ENCODE peak calls at places on chromosome 10, in six cellular contexts. E, T, C, P, B and J are unnamed samples.

GRCh38 chr10:89134963-89135362 is 72.2 kb downstream of the CH25H start:
- DNase-seq in E (no peak), P (no peak), B (no peak), C (no peak), T (no peak), J (no peak)

GRCh38 chr10:124035928-124036558 is 57.4 kb downstream of the CHST15 start:
- DNase-seq in T (peak), E (peak), B (peak), P (peak), C (no peak), J (no peak)

GRCh38 chr10:15227611-15228372 is 59.3 kb upstream of the NMT2 start:
- DNase-seq in T (no peak), C (no peak), E (no peak), B (peak), P (no peak), J (peak)

GRCh38 chr10:98258683-98259454 is 9.1 kb downstream of the LOXL4 start:
- DNase-seq in T (no peak), C (no peak), B (no peak), P (peak), E (no peak), J (no peak)

GRCh38 chr10:15844517-15844916 is 15.8 kb downstream of the MINDY3 start:
- DNase-seq in E (no peak), T (no peak), C (no peak), P (no peak), B (no peak), J (no peak)

GRCh38 chr10:12749760-12750478 is 251.6 kb downstream of the CCDC3 start:
- DNase-seq in C (no peak), T (no peak), B (no peak), P (no peak), E (no peak), J (no peak)

GRCh38 chr10:124699471-124700292 is 44.5 kb downstream of the FAM53B start:
- DNase-seq in T (no peak), E (no peak), C (no peak), B (no peak), P (no peak), J (no peak)

GRCh38 chr10:12844796-12845524 is 156.6 kb downstream of the CCDC3 start:
- DNase-seq in P (no peak), E (no peak), C (no peak), B (peak), T (no peak), J (peak)

GRCh38 chr10:110005716-110006115 is 2.1 kb upstream of the ADD3 start:
- DNase-seq in E (no peak), B (peak), T (no peak), C (peak), P (no peak), J (peak)

GRCh38 chr10:84026821-84027257 is 112.5 kb upstream of the GHITM start:
- DNase-seq in C (peak), P (peak), E (peak), B (peak), T (no peak), J (peak)

GRCh38 chr10:31578181-31578852 is 259.3 kb downstream of the ZEB1 start:
- DNase-seq in T (no peak), E (no peak), C (no peak), B (no peak), P (no peak), J (no peak)

GRCh38 chr10:75972494-75973276 is 541.3 kb downstream of the LRMDA start:
- DNase-seq in B (peak), T (no peak), E (no peak), C (no peak), P (no peak), J (peak)

GRCh38 chr10:82529064-82529463 is 654.1 kb downstream of the NRG3 start:
- DNase-seq in T (no peak), C (no peak), E (no peak), P (no peak), B (no peak), J (no peak)

GRCh38 chr10:4337581-4337980 is 488.4 kb upstream of the AKR1E2 start:
- DNase-seq in B (no peak), E (no peak), P (no peak), T (no peak), C (no peak), J (no peak)

GRCh38 chr10:115774721-115775120 is 498.3 kb downstream of the GFRA1 start:
- DNase-seq in B (no peak), C (no peak), T (no peak), P (no peak), E (no peak), J (no peak)

GRCh38 chr10:31754803-31755624 is 173.6 kb downstream of the ARHGAP12 start:
- DNase-seq in T (no peak), C (peak), P (no peak), E (no peak), B (peak), J (peak)

GRCh38 chr10:3946234-3947229 is 161.5 kb upstream of the KLF6 start:
- DNase-seq in B (no peak), P (no peak), T (no peak), C (no peak), E (no peak), J (no peak)

GRCh38 chr10:3790272-3790671 is 5.3 kb upstream of the KLF6 start:
- DNase-seq in E (no peak), P (no peak), T (no peak), C (no peak), B (no peak), J (no peak)

GRCh38 chr10:63702107-63702506 is 180.9 kb downstream of the REEP3 start:
- DNase-seq in B (no peak), P (no peak), E (no peak), C (no peak), T (no peak), J (no peak)

DNA sequence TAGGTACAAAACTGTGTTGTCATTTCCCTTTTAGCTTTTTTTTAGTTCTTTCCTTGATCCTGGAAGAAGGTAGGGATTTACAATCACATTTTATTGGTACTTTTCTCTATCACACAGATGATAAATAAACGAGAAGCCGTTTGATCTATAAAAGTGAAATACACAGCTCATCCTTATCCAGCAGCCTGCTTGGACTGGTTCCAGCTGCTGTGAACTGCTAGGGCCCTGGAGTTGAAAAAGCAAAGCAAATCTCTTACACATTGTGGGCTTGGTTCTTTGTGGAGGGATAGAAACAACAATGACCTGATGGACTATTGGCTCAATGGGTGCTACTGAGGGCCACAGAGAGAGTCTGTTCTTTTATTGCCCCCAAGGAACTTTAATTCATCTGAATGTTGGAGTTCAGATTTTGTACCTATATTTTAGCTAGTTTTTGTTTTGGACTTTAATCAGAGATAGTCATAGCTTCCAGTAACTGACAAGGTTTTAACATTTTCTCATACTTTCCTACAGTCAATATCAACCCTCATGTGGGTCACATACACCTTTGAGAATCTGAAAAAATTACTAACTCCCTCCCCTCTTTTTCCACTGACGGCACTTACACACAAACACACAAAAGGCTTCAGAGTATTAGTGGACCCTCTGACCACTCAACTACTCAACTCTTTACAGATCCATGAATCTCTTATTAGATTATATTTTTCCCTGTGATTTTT is 91.6 kb upstream of the CCDC6 start:
- DNase-seq in B (peak), P (no peak), C (no peak), E (no peak), T (no peak), J (no peak)
- TF ChIP-seq CTCF in B (no peak), P (no peak), C (no peak), E (no peak), T (no peak), J (no peak)

DNA sequence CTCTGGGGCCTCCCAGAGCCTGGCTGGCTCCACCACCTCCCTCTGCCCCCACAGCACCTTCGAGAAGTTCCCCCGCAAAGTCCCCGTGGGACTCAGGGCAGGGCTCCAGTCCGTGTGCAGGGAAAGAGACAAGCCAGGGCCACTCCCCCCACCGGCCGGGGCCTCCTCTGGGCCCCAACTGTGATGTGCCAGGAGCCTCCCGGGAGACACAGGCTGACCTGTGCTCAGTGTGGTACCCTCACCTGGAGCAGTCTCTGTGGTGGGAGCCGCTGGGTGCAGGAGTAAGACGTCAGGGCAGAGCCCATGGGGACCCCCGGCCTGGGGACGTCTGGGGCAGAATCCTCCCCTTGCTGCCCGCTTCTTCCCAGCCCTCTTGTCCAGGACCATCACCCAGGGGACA is 1.5 kb upstream of the ADGRA1 start:
- DNase-seq in E (no peak), B (no peak), T (no peak), C (no peak), P (no peak), J (no peak)
- TF ChIP-seq CTCF in E (no peak), B (no peak), T (no peak), C (no peak), P (no peak), J (no peak)

DNA sequence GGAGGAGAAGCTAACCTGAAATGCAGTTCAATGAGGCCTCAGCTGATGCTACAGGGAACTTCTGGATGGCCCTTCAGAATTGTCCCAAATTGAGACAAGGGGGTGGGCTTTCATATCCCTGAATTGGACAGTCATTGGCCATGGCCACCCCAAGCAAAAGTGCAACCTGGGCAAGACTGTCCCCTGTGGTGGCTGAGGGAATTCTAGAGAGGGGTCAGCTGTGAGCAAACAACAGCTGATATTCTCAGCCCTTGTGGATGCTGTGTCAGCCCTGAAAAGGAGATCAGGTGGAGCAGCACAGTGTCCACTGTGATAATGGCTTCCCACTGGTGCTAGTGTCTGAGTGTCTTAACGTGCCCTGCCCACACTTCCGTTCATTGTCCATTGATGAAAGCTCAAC is 76.6 kb downstream of the SLC16A9 start:
- DNase-seq in P (no peak), E (no peak), T (no peak), B (no peak), C (no peak), J (no peak)
- TF ChIP-seq CTCF in P (no peak), E (peak), T (no peak), B (peak), C (peak), J (no peak)

DNA sequence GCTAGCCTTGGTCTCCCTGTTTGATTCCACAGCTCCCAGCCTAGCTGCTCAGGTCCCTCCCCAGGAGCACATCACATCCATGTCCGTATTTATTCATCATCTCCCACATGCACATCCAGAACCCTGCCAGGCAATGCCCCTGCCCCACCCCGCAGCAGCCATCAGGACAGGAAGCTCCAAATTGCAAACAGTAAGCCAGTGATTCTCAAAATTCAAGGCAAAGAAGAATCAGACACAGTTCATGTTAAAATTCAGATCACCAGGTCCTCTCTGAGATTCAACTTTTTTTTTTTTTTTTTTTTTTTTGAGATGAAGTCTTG is 17.7 kb downstream of the LRRC20 start:
- DNase-seq in B (no peak), C (no peak), E (no peak), P (no peak), T (no peak), J (no peak)
- TF ChIP-seq CTCF in B (no peak), C (no peak), E (no peak), P (no peak), T (peak), J (no peak)

DNA sequence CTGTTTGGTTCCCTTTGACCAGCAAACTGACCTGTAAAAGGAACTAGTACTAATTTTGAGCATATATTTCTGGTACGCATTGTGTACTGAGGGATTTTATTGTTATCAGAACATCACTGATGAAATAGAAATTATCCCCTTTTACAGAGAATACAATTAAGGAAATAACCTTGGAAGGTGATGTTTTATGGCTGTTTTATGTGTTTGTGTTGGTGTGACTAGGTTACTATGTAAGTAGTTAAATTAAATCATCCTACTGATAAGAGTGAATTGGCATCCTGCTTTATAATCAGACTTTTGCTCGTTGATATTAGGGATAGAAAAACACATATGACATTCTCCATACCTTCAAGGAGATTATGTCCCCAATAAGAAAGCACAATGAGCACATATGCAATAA is 596.6 kb downstream of the SORCS3 start:
- DNase-seq in T (no peak), E (no peak), C (no peak), P (no peak), B (no peak), J (no peak)
- TF ChIP-seq CTCF in T (no peak), E (no peak), C (no peak), P (no peak), B (no peak), J (no peak)

GRCh38 chr10:62451606-62451965 is 77.4 kb downstream of the ZNF365 start:
- DNase-seq in P (no peak), C (no peak), B (no peak), E (no peak), T (no peak), J (peak)

GRCh38 chr10:62456611-62457101 is 82.5 kb downstream of the ZNF365 start:
- DNase-seq in B (no peak), C (no peak), T (no peak), E (no peak), P (peak), J (peak)

GRCh38 chr10:62454696-62455451 is 80.7 kb downstream of the ZNF365 start:
- DNase-seq in E (no peak), P (no peak), B (peak), T (no peak), C (no peak), J (peak)

GRCh38 chr10:62450905-62451605 is 76.9 kb downstream of the ZNF365 start:
- DNase-seq in B (no peak), T (no peak), P (no peak), C (no peak), E (no peak), J (no peak)

DNA sequence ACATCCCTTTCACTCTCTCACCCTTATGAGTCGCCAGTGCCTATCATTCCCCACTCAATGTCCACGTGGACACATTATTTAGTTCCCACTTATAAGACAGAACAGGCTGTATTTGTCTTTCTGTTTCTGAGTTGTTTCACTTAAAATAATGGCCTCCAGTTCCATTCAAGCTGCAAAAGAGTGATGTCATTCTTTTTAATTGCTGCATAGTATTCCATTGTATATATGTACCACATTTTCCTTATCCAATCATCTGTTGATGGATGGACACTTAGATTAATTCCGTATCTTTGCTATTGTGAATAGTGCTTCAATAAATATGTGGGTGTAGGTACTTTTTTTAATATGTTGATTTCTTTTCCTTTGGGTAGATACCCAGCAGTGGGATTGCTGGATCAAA is 79.1 kb downstream of the ZNF365 start:
- DNase-seq in B (no peak), P (no peak), E (no peak), C (no peak), T (no peak), J (no peak)
- TF ChIP-seq CTCF in B (no peak), P (no peak), E (no peak), C (no peak), T (no peak), J (no peak)

DNA sequence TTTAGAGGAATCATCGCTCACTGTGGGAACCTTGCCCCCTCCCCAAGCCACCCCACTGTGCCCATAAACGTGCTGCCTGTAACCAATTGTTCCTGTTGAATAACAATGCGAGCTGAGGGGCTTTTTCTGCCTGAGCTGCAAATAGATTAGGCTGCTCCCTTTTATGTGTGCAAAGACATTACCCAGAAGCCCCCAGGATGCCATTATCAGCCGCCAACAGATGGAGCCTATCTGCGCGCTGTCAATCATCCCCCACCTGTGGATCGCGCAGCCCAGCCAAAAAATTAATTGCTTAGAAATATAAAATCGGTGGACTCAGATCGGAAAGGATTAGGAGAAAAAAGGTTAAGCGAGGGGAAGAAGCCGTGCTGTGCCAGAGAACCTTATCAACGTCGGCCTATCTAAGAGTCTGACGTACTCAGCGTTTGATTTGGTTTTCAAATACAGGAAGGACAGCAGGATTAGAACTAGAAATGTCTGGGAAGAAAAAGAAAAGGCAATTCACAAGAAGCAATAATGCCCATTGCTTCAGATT is 167.3 kb upstream of the MYO3A start:
- DNase-seq in T (no peak), P (no peak), E (peak), B (no peak), C (peak), J (no peak)
- TF ChIP-seq CTCF in T (no peak), P (no peak), E (no peak), B (no peak), C (no peak), J (no peak)

GRCh38 chr10:113679463-113680171 is at the start of gene CASP7:
- DNase-seq in E (peak), P (peak), B (peak), T (no peak), C (peak), J (peak)
- TF ChIP-seq CTCF in E (peak), P (peak), B (no peak), T (no peak), C (peak), J (no peak)

DNA sequence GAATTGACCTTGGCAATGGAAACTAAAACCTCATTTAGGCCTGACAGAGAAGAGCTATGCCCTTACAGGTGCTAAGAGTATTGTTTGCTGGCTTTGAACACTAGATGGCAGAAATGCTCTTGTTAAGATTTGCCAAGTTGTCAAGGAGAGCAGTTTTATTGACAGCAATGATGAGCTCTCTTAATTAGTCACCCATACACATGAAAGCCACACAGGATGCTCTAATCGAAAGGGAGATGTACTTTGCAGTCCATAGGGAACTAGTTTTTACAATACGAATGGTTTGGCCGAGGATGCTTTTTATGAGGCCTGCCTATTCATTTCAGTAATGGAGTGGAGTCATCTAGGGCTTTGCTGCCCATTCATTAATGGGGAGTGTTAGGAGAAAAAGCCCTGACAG is 45.4 kb upstream of the MBL2 start:
- DNase-seq in E (no peak), P (peak), B (peak), T (no peak), C (peak), J (peak)
- TF ChIP-seq CTCF in E (no peak), P (peak), B (peak), T (peak), C (peak), J (peak)